ENCODE peak calls at places on chromosome 16, in five cellular contexts. H is fibroblast of villous mesenchyme, J is neural progenitor cell, T is fibroblast of mammary gland, Q is breast epithelium. B is an unnamed sample.

GRCh38 chr16:89116341-89117238 is 22.9 kb downstream of the ACSF3 start:
- DNase-seq in H (no peak), J (no peak), T (no peak), Q (no peak), B (no peak)

GRCh38 chr16:50324345-50324744 is 44.4 kb downstream of the BRD7 start:
- DNase-seq in H (no peak), J (no peak), T (no peak), Q (no peak), B (no peak)

GRCh38 chr16:8885674-8886592 is 3.8 kb downstream of the LITAFD start:
- DNase-seq in H (peak), J (peak), T (peak), Q (no peak), B (no peak)

GRCh38 chr16:242281-242680 is 7.7 kb downstream of the FAM234A start:
- DNase-seq in H (no peak), J (no peak), T (no peak), Q (no peak), B (no peak)

GRCh38 chr16:57186630-57187507 is 740 bp downstream of the RSPRY1 start:
- DNase-seq in H (peak), J (peak), T (peak), Q (no peak), B (no peak)

GRCh38 chr16:35305476-35305875 is 1846.1 kb downstream of the TP53TG3F start:
- DNase-seq in H (no peak), J (no peak), T (no peak), Q (no peak), B (no peak)

GRCh38 chr16:49464877-49465504 is 91.4 kb downstream of the C16orf78 start:
- DNase-seq in H (no peak), J (peak), T (no peak), Q (no peak), B (peak)

GRCh38 chr16:56363781-56364565 is 61.4 kb downstream of the AMFR start:
- DNase-seq in H (no peak), J (no peak), T (no peak), Q (no peak), B (peak)

GRCh38 chr16:71201054-71201453 is 29.5 kb downstream of the HYDIN start:
- DNase-seq in H (no peak), J (no peak), T (no peak), Q (no peak), B (no peak)

GRCh38 chr16:12260647-12261262 is 284.2 kb downstream of the SNX29 start:
- DNase-seq in H (peak), J (peak), T (peak), Q (no peak), B (no peak)
- TF ChIP-seq CTCF in H (no peak), J (peak), T (peak), Q (no peak), B (no peak)

DNA sequence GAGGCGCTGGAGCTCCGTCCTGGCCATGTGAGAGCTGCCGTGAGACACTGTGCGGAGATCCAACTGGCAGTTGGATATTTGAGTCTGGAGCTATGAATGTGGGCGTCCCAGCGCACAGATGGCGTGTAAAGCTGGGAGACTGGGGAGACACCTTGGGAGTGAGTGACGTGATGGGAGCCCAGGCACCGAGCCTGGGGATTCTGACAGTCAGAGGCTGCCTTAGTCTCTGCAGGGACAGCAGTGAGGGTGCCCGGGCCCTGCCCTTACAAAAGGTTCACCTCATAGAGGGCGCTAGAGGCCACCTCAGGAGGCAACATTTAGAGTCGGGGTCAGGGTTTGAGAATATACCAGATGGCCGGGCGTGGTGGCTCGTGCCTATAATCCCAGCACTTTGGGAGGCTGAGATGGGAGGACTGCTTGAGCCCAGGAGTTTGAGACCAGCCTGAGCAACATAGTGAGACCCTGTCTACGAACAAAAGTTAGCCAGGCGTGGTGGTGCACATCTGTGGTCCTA is 194.1 kb upstream of the GSE1 start:
- DNase-seq in H (no peak), J (peak), T (no peak), Q (no peak), B (no peak)
- TF ChIP-seq CTCF in H (no peak), J (peak), T (no peak), Q (no peak), B (no peak)

DNA sequence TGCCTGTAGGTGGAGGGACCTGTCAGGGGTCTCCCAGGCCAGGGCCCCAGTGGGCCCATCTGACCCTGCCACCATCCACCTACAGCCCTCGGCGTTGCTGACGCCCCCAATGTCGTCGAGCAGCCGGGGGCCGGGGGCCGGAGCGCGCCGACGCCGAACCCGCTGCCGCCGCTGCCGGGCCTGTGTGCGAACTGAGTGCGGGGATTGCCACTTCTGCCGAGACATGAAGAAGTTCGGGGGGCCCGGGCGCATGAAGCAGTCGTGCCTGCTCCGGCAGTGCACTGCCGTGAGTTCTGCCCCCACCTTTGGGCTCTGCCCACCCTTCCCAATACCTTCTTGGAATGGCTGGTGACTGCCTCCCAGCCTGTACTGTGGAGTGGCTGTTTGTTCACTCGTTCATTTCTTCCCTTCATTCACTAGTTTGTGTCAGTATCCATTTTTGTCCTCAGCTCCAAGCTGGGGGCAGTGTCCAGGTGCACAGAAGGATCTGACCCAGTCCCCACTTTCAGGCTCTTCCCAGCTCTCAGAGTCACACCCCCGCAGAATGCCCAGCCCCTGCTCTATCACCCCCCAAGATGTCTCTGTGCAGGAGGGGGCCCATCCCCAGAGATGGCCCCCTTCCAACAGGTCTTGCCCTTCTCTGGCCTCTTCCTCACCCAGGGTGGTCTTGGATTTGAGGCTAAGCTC is 2.4 kb downstream of the FBXL19 start:
- DNase-seq in H (no peak), J (no peak), T (no peak), Q (no peak), B (no peak)
- TF ChIP-seq CTCF in H (no peak), J (no peak), T (no peak), Q (no peak), B (no peak)

DNA sequence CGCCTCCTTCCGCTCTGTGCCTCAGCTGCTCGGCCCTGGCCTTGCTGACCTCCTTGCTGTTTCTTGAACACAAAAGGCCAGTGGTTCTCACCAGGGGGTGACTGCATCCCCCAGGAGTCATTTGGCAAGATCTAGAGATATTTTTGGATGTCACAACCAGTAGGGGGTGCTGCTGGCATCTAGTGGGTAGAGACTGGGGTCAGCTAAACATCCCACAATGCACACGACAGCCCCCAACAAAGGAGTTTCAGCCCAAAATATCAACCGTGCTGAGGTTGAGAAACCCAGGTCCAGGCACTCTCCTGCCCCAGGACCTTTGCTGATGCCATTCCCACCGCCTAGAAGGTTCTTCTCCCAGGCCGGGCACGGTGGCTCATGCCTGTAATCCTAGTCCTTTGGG is 39.7 kb downstream of the ABCC6 start:
- DNase-seq in H (no peak), J (peak), T (no peak), Q (no peak), B (no peak)
- TF ChIP-seq CTCF in H (peak), J (peak), T (peak), Q (no peak), B (peak)

B was measured in type B pancreatic cell.